ENCODE peak calls at places on chromosome 19, in seven cellular contexts. Q, X, N, R, K, C and I are unnamed samples.

GRCh38 chr19:58252102-58252685 is 23.5 kb downstream of the ZNF544 start:
- DNase-seq in N (no peak), C (no peak), K (no peak), X (no peak), Q (no peak), R (no peak), I (no peak)

GRCh38 chr19:32253683-32254020 is 91.8 kb upstream of the ZNF507 start:
- DNase-seq in K (no peak), Q (no peak), C (no peak), R (no peak), N (no peak), X (no peak), I (no peak)

GRCh38 chr19:39824143-39825092 is 9.5 kb downstream of the DYRK1B start:
- DNase-seq in R (no peak), Q (peak; percentile 67), C (peak; percentile 77), X (peak; percentile 93), K (peak; percentile 75), N (no peak), I (peak; percentile 100)

GRCh38 chr19:50510700-50511068 is 307 bp downstream of the JOSD2 start:
- DNase-seq in C (no peak), X (no peak), R (no peak), Q (no peak), K (no peak), N (no peak), I (no peak)

GRCh38 chr19:55679343-55680257 is 4.6 kb downstream of the EPN1 start:
- DNase-seq in K (no peak), R (no peak), N (no peak), Q (no peak), C (no peak), X (no peak), I (no peak)

GRCh38 chr19:35753634-35754364 is 3.0 kb downstream of the HSPB6 start:
- DNase-seq in K (no peak), Q (no peak), N (no peak), R (no peak), C (no peak), X (no peak), I (no peak)

GRCh38 chr19:4075373-4075772 is 8.7 kb upstream of the ZBTB7A start:
- DNase-seq in X (no peak), R (no peak), C (no peak), K (no peak), N (no peak), Q (no peak), I (no peak)

GRCh38 chr19:602391-603301 is 13.0 kb downstream of the HCN2 start:
- DNase-seq in C (no peak), X (no peak), Q (no peak), K (no peak), N (no peak), R (no peak), I (no peak)

GRCh38 chr19:29107831-29108230 is 105.1 kb downstream of the UQCRFS1 start:
- DNase-seq in Q (no peak), R (no peak), K (no peak), X (no peak), N (no peak), C (no peak), I (no peak)

GRCh38 chr19:49135686-49136085 is 16.3 kb downstream of the PPFIA3 start:
- DNase-seq in K (no peak), C (no peak), Q (no peak), X (no peak), R (no peak), N (no peak), I (no peak)

GRCh38 chr19:40247735-40248262 is 21.3 kb upstream of the CCNP start:
- DNase-seq in X (no peak), N (no peak), C (no peak), Q (no peak), R (no peak), K (no peak), I (no peak)

GRCh38 chr19:45103200-45103624 is 10.2 kb downstream of the PPP1R37 start:
- DNase-seq in N (no peak), C (no peak), K (no peak), X (no peak), Q (no peak), R (no peak), I (no peak)

GRCh38 chr19:35261356-35262100 is 7.2 kb upstream of the USF2 start:
- DNase-seq in R (no peak), N (no peak), C (no peak), K (no peak), X (no peak), Q (no peak), I (no peak)

GRCh38 chr19:295687-296370 is 4.6 kb upstream of the PLPP2 start:
- DNase-seq in Q (no peak), C (no peak), N (no peak), X (peak; percentile 30), R (no peak), K (no peak), I (no peak)

GRCh38 chr19:50639121-50640112 is at the start of gene SYT3:
- DNase-seq in Q (no peak), N (no peak), K (no peak), X (peak; percentile 95), C (no peak), R (peak; percentile 95), I (no peak)

GRCh38 chr19:44990966-44991365 is 10.3 kb upstream of the RELB start:
- DNase-seq in R (no peak), Q (no peak), C (no peak), N (no peak), K (no peak), X (no peak), I (no peak)

GRCh38 chr19:20038358-20039202 is 725 bp downstream of the ZNF682 start:
- DNase-seq in X (no peak), Q (no peak), R (no peak), K (no peak), N (no peak), C (no peak), I (no peak)

GRCh38 chr19:54208784-54209057 is 8.1 kb downstream of the RPS9 start:
- DNase-seq in N (no peak), C (no peak), R (no peak), K (no peak), X (no peak), Q (no peak), I (no peak)

GRCh38 chr19:20926796-20927195 is 3.7 kb downstream of the ZNF85 start:
- DNase-seq in K (no peak), R (no peak), N (no peak), C (peak; percentile 2), Q (no peak), X (no peak), I (no peak)

GRCh38 chr19:23049256-23049655 is 46.3 kb upstream of the ZNF728 start:
- DNase-seq in C (no peak), K (no peak), N (no peak), X (no peak), Q (no peak), R (no peak), I (no peak)

GRCh38 chr19:54696766-54697165 is 27.5 kb upstream of the KIR3DL3 start:
- DNase-seq in R (peak; percentile 23), X (no peak), Q (no peak), C (no peak), N (no peak), K (no peak), I (no peak)

GRCh38 chr19:46731007-46731501 is 14.1 kb upstream of the PRKD2 start:
- DNase-seq in R (peak; percentile 71), C (no peak), N (no peak), Q (no peak), K (no peak), X (no peak), I (no peak)

GRCh38 chr19:18379803-18380747 is 5.9 kb upstream of the GDF15 start:
- DNase-seq in N (peak; percentile 93), R (peak; percentile 45), X (no peak), Q (no peak), C (peak; percentile 98), K (no peak), I (peak; percentile 96)

GRCh38 chr19:35986664-35987570 is 8.1 kb upstream of the SDHAF1 start:
- DNase-seq in X (peak; percentile 90), C (no peak), N (no peak), R (peak; percentile 30), K (no peak), Q (no peak), I (no peak)

GRCh38 chr19:882871-883497 is 10.0 kb downstream of the MED16 start:
- DNase-seq in C (no peak), R (no peak), X (no peak), Q (no peak), N (no peak), K (no peak), I (no peak)

GRCh38 chr19:29485293-29485692 is 40.5 kb upstream of the VSTM2B start:
- DNase-seq in K (no peak), C (no peak), R (no peak), X (no peak), Q (no peak), N (no peak), I (no peak)

GRCh38 chr19:13299838-13300237 is 149.6 kb downstream of the IER2 start:
- DNase-seq in K (no peak), N (no peak), Q (no peak), X (no peak), C (no peak), R (no peak), I (no peak)
- TF ChIP-seq SIN3A in K (no peak), N (no peak), Q (no peak), X (no peak), C (no peak), R (no peak), I (no peak)

DNA sequence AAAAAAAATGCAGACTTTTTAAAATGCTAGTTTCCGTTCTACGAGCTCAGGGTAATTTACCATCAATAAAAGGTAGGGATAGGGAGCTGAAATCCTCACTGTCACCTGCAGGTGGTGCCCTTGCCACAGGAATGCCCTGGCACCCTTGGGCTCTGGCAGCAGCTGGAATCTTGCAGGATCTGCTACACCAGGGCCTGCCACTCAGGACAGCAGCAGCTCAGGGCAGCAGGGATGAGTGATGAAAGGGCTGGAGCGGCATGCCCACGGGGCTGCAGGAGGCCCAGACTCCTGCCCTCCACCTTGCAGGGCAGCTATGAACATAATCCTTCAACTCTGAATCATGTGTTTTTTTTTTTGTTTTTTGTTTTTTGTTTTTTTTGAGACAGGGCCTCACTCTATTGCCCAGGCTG is 54.0 kb downstream of the GNG7 start:
- DNase-seq in X (peak; percentile 93), K (peak; percentile 43), N (peak; percentile 51), R (peak; percentile 84), Q (peak; percentile 56), C (peak; percentile 63), I (peak; percentile 62)
- TF ChIP-seq POLR2AphosphoS5 in X (no peak), K (no peak), N (no peak), R (no peak), Q (no peak), C (no peak), I (no peak)

GRCh38 chr19:5086725-5087439 is 118.0 kb downstream of the KDM4B start:
- DNase-seq in C (no peak), R (no peak), Q (no peak), X (peak; percentile 58), K (peak; percentile 76), N (no peak), I (no peak)
- TF ChIP-seq CTCF in C (peak; percentile 14), R (no peak), Q (no peak), X (no peak), K (peak; percentile 97), N (peak; percentile 13), I (no peak)

DNA sequence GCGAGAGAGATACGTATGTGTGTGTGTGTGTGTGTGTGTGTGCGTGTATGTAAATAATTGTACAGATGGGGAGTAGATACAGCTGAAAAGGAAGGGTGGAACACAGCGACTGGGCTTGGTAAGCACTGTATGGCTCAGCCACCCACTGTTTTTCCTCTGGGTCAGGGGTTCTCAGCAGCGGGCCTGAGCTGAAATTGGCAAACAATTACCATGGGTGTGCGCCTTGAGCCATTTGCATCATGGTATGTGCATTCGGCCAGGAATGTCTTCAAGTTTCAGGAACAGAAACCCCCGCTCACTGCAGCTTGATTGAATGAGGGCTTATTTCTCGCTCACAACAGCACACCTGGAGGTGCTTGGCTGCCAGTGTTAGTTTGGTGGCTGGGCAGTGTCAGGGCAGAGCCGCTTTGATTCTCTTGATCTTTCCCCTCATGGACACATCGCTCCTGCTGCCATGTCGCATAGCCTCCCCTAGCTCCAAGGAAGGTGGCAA is 126.7 kb downstream of the SIPA1L3 start:
- DNase-seq in R (no peak), K (peak; percentile 25), Q (peak; percentile 81), X (no peak), C (no peak), N (no peak), I (no peak)
- TF ChIP-seq SIN3A in R (no peak), K (peak; percentile 23), Q (no peak), X (no peak), C (no peak), N (no peak), I (no peak)